ENCODE peak calls at places on chromosomes 16 and 17, in seven cellular contexts. One of them, this sample, is unnamed.

GRCh38 chr17:79707931-79708891 is 22.5 kb upstream of the ENPP7 start:
- DNase-seq in activated CD8-positive, alpha-beta T cell treated with anti-CD3 and anti-CD28 coated beads, Interleukin-2, amount 10 ng/mL, durations not matched to agents 7 days and 5 days: peak
- DNase-seq in left cardiac atrium: no peak
- DNase-seq in B cell: peak
- DNase-seq in NB4: peak
- DNase-seq in RWPE1: peak
- DNase-seq in ACHN: peak
- DNase-seq in this sample: no peak

GRCh38 chr16:28136751-28137434 is 73.4 kb upstream of the GSG1L start:
- DNase-seq in activated CD8-positive, alpha-beta T cell treated with anti-CD3 and anti-CD28 coated beads, Interleukin-2, amount 10 ng/mL, durations not matched to agents 7 days and 5 days: peak
- DNase-seq in left cardiac atrium: no peak
- DNase-seq in B cell: peak
- DNase-seq in NB4: no peak
- DNase-seq in RWPE1: no peak
- DNase-seq in ACHN: no peak
- DNase-seq in this sample: no peak

GRCh38 chr16:84927621-84928591 is 83.4 kb downstream of the ZDHHC7 start:
- DNase-seq in activated CD8-positive, alpha-beta T cell treated with anti-CD3 and anti-CD28 coated beads, Interleukin-2, amount 10 ng/mL, durations not matched to agents 7 days and 5 days: no peak
- DNase-seq in left cardiac atrium: peak
- DNase-seq in B cell: no peak
- DNase-seq in NB4: no peak
- DNase-seq in RWPE1: no peak
- DNase-seq in ACHN: no peak
- DNase-seq in this sample: no peak

GRCh38 chr17:75672011-75672410 is 4.9 kb downstream of the SAP30BP start:
- DNase-seq in activated CD8-positive, alpha-beta T cell treated with anti-CD3 and anti-CD28 coated beads, Interleukin-2, amount 10 ng/mL, durations not matched to agents 7 days and 5 days: no peak
- DNase-seq in left cardiac atrium: no peak
- DNase-seq in B cell: no peak
- DNase-seq in NB4: no peak
- DNase-seq in RWPE1: no peak
- DNase-seq in ACHN: no peak
- DNase-seq in this sample: no peak

GRCh38 chr17:45228121-45228941 is 6.6 kb downstream of the FMNL1 start:
- DNase-seq in activated CD8-positive, alpha-beta T cell treated with anti-CD3 and anti-CD28 coated beads, Interleukin-2, amount 10 ng/mL, durations not matched to agents 7 days and 5 days: no peak
- DNase-seq in left cardiac atrium: no peak
- DNase-seq in B cell: peak
- DNase-seq in NB4: no peak
- DNase-seq in RWPE1: no peak
- DNase-seq in ACHN: no peak
- DNase-seq in this sample: no peak

GRCh38 chr17:63450551-63450950 is 4.4 kb upstream of the CYB561 start:
- DNase-seq in activated CD8-positive, alpha-beta T cell treated with anti-CD3 and anti-CD28 coated beads, Interleukin-2, amount 10 ng/mL, durations not matched to agents 7 days and 5 days: no peak
- DNase-seq in left cardiac atrium: peak
- DNase-seq in B cell: no peak
- DNase-seq in NB4: no peak
- DNase-seq in RWPE1: no peak
- DNase-seq in ACHN: no peak
- DNase-seq in this sample: no peak

GRCh38 chr17:79650861-79651260 is 40.0 kb upstream of the RBFOX3 start:
- DNase-seq in activated CD8-positive, alpha-beta T cell treated with anti-CD3 and anti-CD28 coated beads, Interleukin-2, amount 10 ng/mL, durations not matched to agents 7 days and 5 days: no peak
- DNase-seq in left cardiac atrium: no peak
- DNase-seq in B cell: no peak
- DNase-seq in NB4: no peak
- DNase-seq in RWPE1: no peak
- DNase-seq in ACHN: no peak
- DNase-seq in this sample: no peak

GRCh38 chr16:71834291-71834690 is 11.5 kb upstream of the ATXN1L start:
- DNase-seq in activated CD8-positive, alpha-beta T cell treated with anti-CD3 and anti-CD28 coated beads, Interleukin-2, amount 10 ng/mL, durations not matched to agents 7 days and 5 days: no peak
- DNase-seq in left cardiac atrium: no peak
- DNase-seq in B cell: no peak
- DNase-seq in NB4: no peak
- DNase-seq in RWPE1: no peak
- DNase-seq in ACHN: no peak
- DNase-seq in this sample: no peak

GRCh38 chr16:1026784-1027415 is 45.3 kb downstream of the SOX8 start:
- DNase-seq in activated CD8-positive, alpha-beta T cell treated with anti-CD3 and anti-CD28 coated beads, Interleukin-2, amount 10 ng/mL, durations not matched to agents 7 days and 5 days: no peak
- DNase-seq in left cardiac atrium: no peak
- DNase-seq in B cell: no peak
- DNase-seq in NB4: no peak
- DNase-seq in RWPE1: no peak
- DNase-seq in ACHN: no peak
- DNase-seq in this sample: no peak

GRCh38 chr16:71919033-71919432 is 23.7 kb downstream of the IST1 start:
- DNase-seq in activated CD8-positive, alpha-beta T cell treated with anti-CD3 and anti-CD28 coated beads, Interleukin-2, amount 10 ng/mL, durations not matched to agents 7 days and 5 days: no peak
- DNase-seq in left cardiac atrium: no peak
- DNase-seq in B cell: no peak
- DNase-seq in NB4: peak
- DNase-seq in RWPE1: no peak
- DNase-seq in ACHN: no peak
- DNase-seq in this sample: no peak

GRCh38 chr17:77654296-77654695 is 304.2 kb upstream of the TNRC6C start:
- DNase-seq in activated CD8-positive, alpha-beta T cell treated with anti-CD3 and anti-CD28 coated beads, Interleukin-2, amount 10 ng/mL, durations not matched to agents 7 days and 5 days: no peak
- DNase-seq in left cardiac atrium: no peak
- DNase-seq in B cell: no peak
- DNase-seq in NB4: no peak
- DNase-seq in RWPE1: no peak
- DNase-seq in ACHN: no peak
- DNase-seq in this sample: peak

GRCh38 chr16:87374313-87374712 is 9.3 kb downstream of the FBXO31 start:
- DNase-seq in activated CD8-positive, alpha-beta T cell treated with anti-CD3 and anti-CD28 coated beads, Interleukin-2, amount 10 ng/mL, durations not matched to agents 7 days and 5 days: no peak
- DNase-seq in left cardiac atrium: no peak
- DNase-seq in B cell: no peak
- DNase-seq in NB4: no peak
- DNase-seq in RWPE1: no peak
- DNase-seq in ACHN: no peak
- DNase-seq in this sample: peak

GRCh38 chr17:63947711-63948330 is 15.7 kb upstream of the CD79B start:
- DNase-seq in activated CD8-positive, alpha-beta T cell treated with anti-CD3 and anti-CD28 coated beads, Interleukin-2, amount 10 ng/mL, durations not matched to agents 7 days and 5 days: no peak
- DNase-seq in left cardiac atrium: no peak
- DNase-seq in B cell: no peak
- DNase-seq in NB4: no peak
- DNase-seq in RWPE1: no peak
- DNase-seq in ACHN: no peak
- DNase-seq in this sample: no peak

GRCh38 chr17:59688008-59688407 is 19.2 kb downstream of the PTRH2 start:
- DNase-seq in activated CD8-positive, alpha-beta T cell treated with anti-CD3 and anti-CD28 coated beads, Interleukin-2, amount 10 ng/mL, durations not matched to agents 7 days and 5 days: no peak
- DNase-seq in left cardiac atrium: no peak
- DNase-seq in B cell: no peak
- DNase-seq in NB4: no peak
- DNase-seq in RWPE1: no peak
- DNase-seq in ACHN: no peak
- DNase-seq in this sample: no peak

GRCh38 chr16:79764415-79765149 is 164.0 kb upstream of the MAF start:
- DNase-seq in activated CD8-positive, alpha-beta T cell treated with anti-CD3 and anti-CD28 coated beads, Interleukin-2, amount 10 ng/mL, durations not matched to agents 7 days and 5 days: no peak
- DNase-seq in left cardiac atrium: no peak
- DNase-seq in B cell: no peak
- DNase-seq in NB4: no peak
- DNase-seq in RWPE1: no peak
- DNase-seq in ACHN: no peak
- DNase-seq in this sample: no peak

GRCh38 chr17:8622191-8622590 is 8.3 kb downstream of the MYH10 start:
- DNase-seq in activated CD8-positive, alpha-beta T cell treated with anti-CD3 and anti-CD28 coated beads, Interleukin-2, amount 10 ng/mL, durations not matched to agents 7 days and 5 days: no peak
- DNase-seq in left cardiac atrium: no peak
- DNase-seq in B cell: no peak
- DNase-seq in NB4: peak
- DNase-seq in RWPE1: no peak
- DNase-seq in ACHN: no peak
- DNase-seq in this sample: no peak

GRCh38 chr17:48725294-48726064 is 2.5 kb downstream of the PRAC2 start:
- DNase-seq in activated CD8-positive, alpha-beta T cell treated with anti-CD3 and anti-CD28 coated beads, Interleukin-2, amount 10 ng/mL, durations not matched to agents 7 days and 5 days: no peak
- DNase-seq in left cardiac atrium: no peak
- DNase-seq in B cell: no peak
- DNase-seq in NB4: no peak
- DNase-seq in RWPE1: no peak
- DNase-seq in ACHN: no peak
- DNase-seq in this sample: peak

GRCh38 chr17:77352996-77353395 is 212.2 kb downstream of the SEC14L1 start:
- DNase-seq in activated CD8-positive, alpha-beta T cell treated with anti-CD3 and anti-CD28 coated beads, Interleukin-2, amount 10 ng/mL, durations not matched to agents 7 days and 5 days: no peak
- DNase-seq in left cardiac atrium: no peak
- DNase-seq in B cell: peak
- DNase-seq in NB4: no peak
- DNase-seq in RWPE1: no peak
- DNase-seq in ACHN: no peak
- DNase-seq in this sample: peak

GRCh38 chr17:73281926-73282325 is 20.2 kb upstream of the CPSF4L start:
- DNase-seq in activated CD8-positive, alpha-beta T cell treated with anti-CD3 and anti-CD28 coated beads, Interleukin-2, amount 10 ng/mL, durations not matched to agents 7 days and 5 days: no peak
- DNase-seq in left cardiac atrium: no peak
- DNase-seq in B cell: no peak
- DNase-seq in NB4: peak
- DNase-seq in RWPE1: no peak
- DNase-seq in ACHN: no peak
- DNase-seq in this sample: no peak

GRCh38 chr17:48611681-48612455 is 1.1 kb upstream of the HOXB7 start:
- DNase-seq in activated CD8-positive, alpha-beta T cell treated with anti-CD3 and anti-CD28 coated beads, Interleukin-2, amount 10 ng/mL, durations not matched to agents 7 days and 5 days: no peak
- DNase-seq in left cardiac atrium: no peak
- DNase-seq in B cell: no peak
- DNase-seq in NB4: no peak
- DNase-seq in RWPE1: no peak
- DNase-seq in ACHN: peak
- DNase-seq in this sample: no peak

GRCh38 chr16:28845173-28846079 is 722 bp downstream of the TUFM start:
- DNase-seq in activated CD8-positive, alpha-beta T cell treated with anti-CD3 and anti-CD28 coated beads, Interleukin-2, amount 10 ng/mL, durations not matched to agents 7 days and 5 days: peak
- DNase-seq in left cardiac atrium: no peak
- DNase-seq in B cell: no peak
- DNase-seq in NB4: peak
- DNase-seq in RWPE1: no peak
- DNase-seq in ACHN: peak
- DNase-seq in this sample: peak

GRCh38 chr17:33390479-33391027 is 97.5 kb upstream of the ASIC2 start:
- DNase-seq in activated CD8-positive, alpha-beta T cell treated with anti-CD3 and anti-CD28 coated beads, Interleukin-2, amount 10 ng/mL, durations not matched to agents 7 days and 5 days: no peak
- DNase-seq in left cardiac atrium: no peak
- DNase-seq in B cell: no peak
- DNase-seq in NB4: no peak
- DNase-seq in RWPE1: no peak
- DNase-seq in ACHN: no peak
- DNase-seq in this sample: no peak

GRCh38 chr17:56499799-56500388 is 93.6 kb upstream of the NOG start:
- DNase-seq in activated CD8-positive, alpha-beta T cell treated with anti-CD3 and anti-CD28 coated beads, Interleukin-2, amount 10 ng/mL, durations not matched to agents 7 days and 5 days: no peak
- DNase-seq in left cardiac atrium: no peak
- DNase-seq in B cell: no peak
- DNase-seq in NB4: peak
- DNase-seq in RWPE1: no peak
- DNase-seq in ACHN: peak
- DNase-seq in this sample: no peak

GRCh38 chr17:13917635-13918034 is 151.7 kb upstream of the COX10 start:
- DNase-seq in activated CD8-positive, alpha-beta T cell treated with anti-CD3 and anti-CD28 coated beads, Interleukin-2, amount 10 ng/mL, durations not matched to agents 7 days and 5 days: no peak
- DNase-seq in left cardiac atrium: no peak
- DNase-seq in B cell: peak
- DNase-seq in NB4: peak
- DNase-seq in RWPE1: no peak
- DNase-seq in ACHN: no peak
- DNase-seq in this sample: no peak

GRCh38 chr17:27545562-27546229 is 85.3 kb upstream of the LGALS9 start:
- DNase-seq in activated CD8-positive, alpha-beta T cell treated with anti-CD3 and anti-CD28 coated beads, Interleukin-2, amount 10 ng/mL, durations not matched to agents 7 days and 5 days: no peak
- DNase-seq in left cardiac atrium: no peak
- DNase-seq in B cell: no peak
- DNase-seq in NB4: no peak
- DNase-seq in RWPE1: no peak
- DNase-seq in ACHN: no peak
- DNase-seq in this sample: no peak

GRCh38 chr16:78127130-78127529 is 27.7 kb downstream of the WWOX start:
- DNase-seq in activated CD8-positive, alpha-beta T cell treated with anti-CD3 and anti-CD28 coated beads, Interleukin-2, amount 10 ng/mL, durations not matched to agents 7 days and 5 days: no peak
- DNase-seq in left cardiac atrium: no peak
- DNase-seq in B cell: no peak
- DNase-seq in NB4: no peak
- DNase-seq in RWPE1: no peak
- DNase-seq in ACHN: no peak
- DNase-seq in this sample: no peak

GRCh38 chr17:6894206-6894528 is 62.6 kb upstream of the TEKT1 start:
- DNase-seq in activated CD8-positive, alpha-beta T cell treated with anti-CD3 and anti-CD28 coated beads, Interleukin-2, amount 10 ng/mL, durations not matched to agents 7 days and 5 days: peak
- DNase-seq in left cardiac atrium: no peak
- DNase-seq in B cell: no peak
- DNase-seq in NB4: no peak
- DNase-seq in RWPE1: no peak
- DNase-seq in ACHN: no peak
- DNase-seq in this sample: no peak

GRCh38 chr16:51544850-51545467 is 393.9 kb upstream of the SALL1 start:
- DNase-seq in activated CD8-positive, alpha-beta T cell treated with anti-CD3 and anti-CD28 coated beads, Interleukin-2, amount 10 ng/mL, durations not matched to agents 7 days and 5 days: no peak
- DNase-seq in left cardiac atrium: no peak
- DNase-seq in B cell: no peak
- DNase-seq in NB4: no peak
- DNase-seq in RWPE1: no peak
- DNase-seq in ACHN: no peak
- DNase-seq in this sample: no peak

GRCh38 chr17:71402661-71403141 is 718.1 kb upstream of the SOX9 start:
- DNase-seq in activated CD8-positive, alpha-beta T cell treated with anti-CD3 and anti-CD28 coated beads, Interleukin-2, amount 10 ng/mL, durations not matched to agents 7 days and 5 days: no peak
- DNase-seq in left cardiac atrium: no peak
- DNase-seq in B cell: no peak
- DNase-seq in NB4: no peak
- DNase-seq in RWPE1: peak
- DNase-seq in ACHN: no peak
- DNase-seq in this sample: no peak

This sample was measured in aorta.